ENCODE peak calls at places on chromosomes 16 and 17, in four cellular contexts. O is heart left ventricle; B is choroid plexus epithelial cell; P is CD8-positive, alpha-beta memory T cell. M is an unnamed sample.

GRCh38 chr16:67801889-67802288 is 4.5 kb downstream of the RANBP10 start:
- DNase-seq in B (no peak), O (no peak), P (peak; percentile 48), M (no peak)

GRCh38 chr16:11255737-11256656 is at the start of gene SOCS1:
- DNase-seq in P (peak; percentile 88), O (peak; percentile 88), B (peak; percentile 90), M (peak; percentile 45)

GRCh38 chr17:59699786-59700185 is 7.4 kb downstream of the PTRH2 start:
- DNase-seq in B (no peak), O (no peak), P (no peak), M (no peak)

GRCh38 chr17:79629548-79630049 is 18.7 kb upstream of the RBFOX3 start:
- DNase-seq in B (no peak), P (no peak), O (no peak), M (no peak)

GRCh38 chr17:33725675-33726271 is 432.7 kb upstream of the ASIC2 start:
- DNase-seq in O (no peak), P (no peak), B (peak; percentile 25), M (no peak)

GRCh38 chr17:76845524-76845923 is 22.7 kb upstream of the MGAT5B start:
- DNase-seq in P (no peak), B (no peak), O (no peak), M (no peak)

GRCh38 chr17:21218101-21218500 is 4.1 kb upstream of the TMEM11 start:
- DNase-seq in B (peak; percentile 29), O (no peak), P (no peak), M (no peak)

GRCh38 chr16:24999856-25000447 is 15.2 kb downstream of the ARHGAP17 start:
- DNase-seq in B (peak; percentile 74), O (peak; percentile 44), P (no peak), M (no peak)

GRCh38 chr16:70395345-70395901 is 43.5 kb downstream of the ST3GAL2 start:
- DNase-seq in P (peak; percentile 52), B (peak; percentile 59), O (peak; percentile 57), M (no peak)

GRCh38 chr17:31092475-31093064 is 2.2 kb upstream of the NF1 start:
- DNase-seq in B (no peak), P (no peak), O (no peak), M (no peak)

GRCh38 chr16:60907645-60908044 is 1128.6 kb downstream of the CDH8 start:
- DNase-seq in B (no peak), O (no peak), P (no peak), M (no peak)

GRCh38 chr17:27319536-27320221 is 25.8 kb downstream of the WSB1 start:
- DNase-seq in B (peak; percentile 73), P (no peak), O (peak; percentile 84), M (peak; percentile 28)

GRCh38 chr17:21058098-21058893 is 15.5 kb upstream of the USP22 start:
- DNase-seq in O (no peak), P (no peak), B (peak; percentile 83), M (peak; percentile 48)

GRCh38 chr16:17921357-17921978 is 415.1 kb downstream of the NPIPA8 start:
- DNase-seq in O (no peak), B (no peak), P (peak; percentile 7), M (no peak)

GRCh38 chr17:386145-386876 is 33.7 kb upstream of the RPH3AL start:
- DNase-seq in O (peak; percentile 78), P (peak; percentile 64), B (peak; percentile 17), M (no peak)

GRCh38 chr16:70736454-70737376 is 50.9 kb upstream of the MTSS2 start:
- DNase-seq in O (no peak), B (peak; percentile 52), P (no peak), M (no peak)

GRCh38 chr17:28282596-28282995 is 36.4 kb upstream of the TMEM97 start:
- DNase-seq in B (peak; percentile 92), O (no peak), P (no peak), M (peak; percentile 84)

GRCh38 chr17:76270770-76271668 is 5.9 kb downstream of the UBALD2 start:
- DNase-seq in O (no peak), B (no peak), P (peak; percentile 49), M (no peak)

GRCh38 chr16:70682239-70683145 is 3.4 kb downstream of the MTSS2 start:
- DNase-seq in O (no peak), P (no peak), B (no peak), M (no peak)

GRCh38 chr17:58710948-58711552 is 18.6 kb downstream of the RAD51C start:
- DNase-seq in P (peak; percentile 24), B (peak; percentile 81), O (peak; percentile 12), M (no peak)

GRCh38 chr17:50127661-50128361 is 2.1 kb downstream of the SAMD14 start:
- DNase-seq in P (no peak), B (no peak), O (no peak), M (no peak)

GRCh38 chr17:2089021-2089422 is 34.1 kb downstream of the HIC1 start:
- DNase-seq in B (peak; percentile 79), O (no peak), P (no peak), M (no peak)

GRCh38 chr16:7209598-7209997 is 123.0 kb upstream of the RBFOX1 start:
- DNase-seq in O (no peak), B (no peak), P (no peak), M (no peak)

GRCh38 chr16:18931756-18932155 is 5.5 kb upstream of the SMG1 start:
- DNase-seq in O (peak; percentile 69), B (no peak), P (no peak), M (no peak)

GRCh38 chr16:54938351-54939346 is 8.0 kb downstream of the IRX5 start:
- DNase-seq in P (no peak), B (peak; percentile 30), O (no peak), M (no peak)

GRCh38 chr17:11803635-11804034 is 193.6 kb downstream of the ZNF18 start:
- DNase-seq in B (no peak), O (no peak), P (no peak), M (no peak)

GRCh38 chr16:28087140-28087660 is 23.7 kb upstream of the GSG1L start:
- DNase-seq in O (no peak), P (no peak), B (no peak), M (no peak)

GRCh38 chr17:15342460-15342859 is 1.1 kb upstream of the TEKT3 start:
- DNase-seq in B (peak; percentile 4), P (no peak), O (no peak), M (no peak)

GRCh38 chr16:49189286-49189685 is 92.4 kb downstream of the CBLN1 start:
- DNase-seq in P (no peak), O (no peak), B (no peak), M (no peak)

GRCh38 chr16:4409081-4409932 is 7.1 kb downstream of the CORO7 start:
- DNase-seq in B (no peak), O (no peak), P (peak; percentile 21), M (peak; percentile 55)

GRCh38 chr16:84641643-84642358 is 6.5 kb upstream of the KLHL36 start:
- DNase-seq in O (no peak), B (no peak), P (no peak), M (no peak)
- H3K4me3 ChIP-seq in O (no peak overlapping the region), B (no peak overlapping the region), P (peak overlapping the region; percentile 37), M (no peak overlapping the region)

GRCh38 chr17:78202666-78203065 is 11.4 kb upstream of the BIRC5 start:
- DNase-seq in O (no peak), B (no peak), P (no peak), M (no peak)
- H3K4me3 ChIP-seq in O (no peak overlapping the region), B (no peak overlapping the region), P (no peak overlapping the region), M (no peak overlapping the region)

GRCh38 chr16:88384222-88385111 is 1.7 kb downstream of the ZNF469 start:
- DNase-seq in O (no peak), P (no peak), B (no peak), M (no peak)

GRCh38 chr16:88382491-88383400 is at the start of gene ZNF469:
- DNase-seq in P (no peak), O (no peak), B (peak; percentile 34), M (no peak)

GRCh38 chr16:88385112-88385594 is 2.4 kb downstream of the ZNF469 start:
- DNase-seq in P (no peak), O (no peak), B (no peak), M (no peak)

GRCh38 chr16:88381820-88382451 is 823 bp upstream of the ZNF469 start:
- DNase-seq in B (no peak), O (no peak), P (no peak), M (no peak)

DNA sequence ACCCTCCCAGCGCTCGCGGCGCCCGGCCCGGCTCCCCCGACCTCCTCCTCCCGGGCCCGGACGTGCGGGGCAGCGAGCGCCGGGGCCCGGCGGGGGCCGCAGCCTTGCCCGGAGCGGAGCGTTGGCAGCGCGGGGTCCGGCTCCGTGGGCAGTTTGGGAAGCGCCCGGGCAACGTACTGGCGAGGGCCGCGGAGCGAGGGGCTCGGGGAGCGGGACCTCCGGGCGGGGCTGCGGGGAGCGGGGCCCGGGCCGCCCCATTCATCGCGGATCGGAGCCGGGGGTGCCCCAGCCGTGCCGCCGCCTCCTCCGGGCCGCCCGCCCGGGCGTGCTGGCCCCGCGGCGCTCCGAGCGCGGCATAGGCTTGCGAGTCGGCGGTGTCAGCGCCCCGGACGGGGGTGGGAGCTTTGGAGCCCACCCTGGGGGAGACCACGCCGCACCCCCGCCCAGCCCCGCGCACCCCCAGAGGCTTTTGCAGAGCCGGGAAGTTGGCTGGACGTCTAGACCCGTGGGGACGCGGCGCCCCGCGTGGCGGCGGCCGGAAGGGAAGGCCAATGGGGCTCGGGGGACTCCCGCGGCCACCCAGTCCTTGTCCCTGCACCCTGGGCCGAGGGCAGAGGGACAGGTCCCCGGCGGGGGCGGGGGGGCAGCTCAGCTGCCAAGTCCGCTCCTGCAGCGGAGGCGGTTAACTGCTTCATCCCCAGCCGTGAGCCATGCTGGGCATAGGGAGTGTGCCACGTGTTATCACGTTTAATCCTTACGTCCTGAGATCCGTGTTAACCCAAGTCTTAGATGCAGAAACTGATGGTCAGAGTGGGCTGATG is 852 bp downstream of the ZNF469 start:
- DNase-seq in B (peak; percentile 48), O (peak; percentile 47), P (no peak), M (no peak)
- H3K4me3 ChIP-seq in B (peak overlapping the region; percentile 64), O (peak overlapping the region; percentile 47), P (no peak overlapping the region), M (peak overlapping the region; percentile 62)

GRCh38 chr17:72877348-72877747 is 215.1 kb downstream of the SLC39A11 start:
- DNase-seq in P (no peak), O (no peak), B (no peak), M (no peak)
- H3K4me3 ChIP-seq in P (no peak overlapping the region), O (no peak overlapping the region), B (no peak overlapping the region), M (no peak overlapping the region)

DNA sequence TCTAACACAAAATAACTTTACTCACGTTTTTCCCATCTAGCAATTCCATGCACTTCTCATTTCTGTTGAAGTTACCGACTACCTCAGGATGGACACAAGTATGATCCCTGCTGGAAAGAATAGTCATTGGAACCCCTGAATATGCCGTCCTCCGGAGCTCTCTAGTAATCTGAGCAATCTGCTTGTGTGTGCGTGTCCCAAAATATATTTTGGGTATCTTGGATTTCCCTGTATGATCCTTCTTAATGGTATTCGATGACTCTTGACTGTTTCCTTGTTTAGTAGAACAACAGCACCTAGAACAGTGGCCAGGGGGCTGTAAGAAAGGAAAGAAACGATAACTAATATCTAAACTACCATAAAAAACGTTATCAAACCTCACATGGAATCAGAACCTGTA is 54.9 kb downstream of the BRIP1 start:
- DNase-seq in P (no peak), B (no peak), O (no peak), M (no peak)
- H3K4me3 ChIP-seq in P (no peak overlapping the region), B (no peak overlapping the region), O (no peak overlapping the region), M (no peak overlapping the region)

GRCh38 chr17:39138416-39139136 is 12.9 kb downstream of the PLXDC1 start:
- DNase-seq in O (peak; percentile 31), B (no peak), P (no peak), M (no peak)
- H3K4me3 ChIP-seq in O (no peak overlapping the region), B (no peak overlapping the region), P (no peak overlapping the region), M (no peak overlapping the region)

M was measured in skeletal muscle cell.